ENCODE peak calls at places on chromosome 11, in four cellular contexts. One of them, this sample, is unnamed.

GRCh38 chr11:126140932-126141291 is 70.5 kb downstream of the RPUSD4 start:
- DNase-seq in fibroblast of lung: peak; percentile 88
- DNase-seq in SJSA1: peak; percentile 16
- DNase-seq in mucosa of descending colon: peak; percentile 64
- DNase-seq in this sample: no peak

GRCh38 chr11:118923721-118924587 is 1.8 kb downstream of the BCL9L start:
- DNase-seq in fibroblast of lung: no peak
- DNase-seq in SJSA1: no peak
- DNase-seq in mucosa of descending colon: peak; percentile 47
- DNase-seq in this sample: no peak

GRCh38 chr11:83105167-83105566 is 33.5 kb upstream of the RAB30 start:
- DNase-seq in fibroblast of lung: no peak
- DNase-seq in SJSA1: no peak
- DNase-seq in mucosa of descending colon: no peak
- DNase-seq in this sample: no peak

GRCh38 chr11:28529540-28530410 is 421.6 kb downstream of the METTL15 start:
- DNase-seq in fibroblast of lung: peak; percentile 82
- DNase-seq in SJSA1: peak; percentile 62
- DNase-seq in mucosa of descending colon: peak; percentile 42
- DNase-seq in this sample: no peak

GRCh38 chr11:134942633-134943032 is 530.6 kb upstream of the B3GAT1 start:
- DNase-seq in fibroblast of lung: peak; percentile 60
- DNase-seq in SJSA1: no peak
- DNase-seq in mucosa of descending colon: no peak
- DNase-seq in this sample: no peak

GRCh38 chr11:9250139-9250582 is 15.0 kb downstream of the DENND5A start:
- DNase-seq in fibroblast of lung: no peak
- DNase-seq in SJSA1: peak; percentile 24
- DNase-seq in mucosa of descending colon: no peak
- DNase-seq in this sample: no peak

GRCh38 chr11:66070604-66071325 is 693 bp downstream of the PACS1 start:
- DNase-seq in fibroblast of lung: peak; percentile 27
- DNase-seq in SJSA1: peak; percentile 50
- DNase-seq in mucosa of descending colon: peak; percentile 39
- DNase-seq in this sample: peak; percentile 90

GRCh38 chr11:125164422-125165110 is at the start of gene PKNOX2:
- DNase-seq in fibroblast of lung: peak; percentile 84
- DNase-seq in SJSA1: peak; percentile 9
- DNase-seq in mucosa of descending colon: peak; percentile 58
- DNase-seq in this sample: peak; percentile 94

GRCh38 chr11:134485316-134485715 is 73.3 kb upstream of the B3GAT1 start:
- DNase-seq in fibroblast of lung: no peak
- DNase-seq in SJSA1: no peak
- DNase-seq in mucosa of descending colon: no peak
- DNase-seq in this sample: no peak

GRCh38 chr11:117819096-117820040 is 5.2 kb downstream of the FXYD2 start:
- DNase-seq in fibroblast of lung: peak; percentile 84
- DNase-seq in SJSA1: no peak
- DNase-seq in mucosa of descending colon: peak; percentile 86
- DNase-seq in this sample: peak; percentile 75

GRCh38 chr11:102623998-102624397 is 1.1 kb downstream of the MMP20 start:
- DNase-seq in fibroblast of lung: no peak
- DNase-seq in SJSA1: no peak
- DNase-seq in mucosa of descending colon: no peak
- DNase-seq in this sample: no peak

GRCh38 chr11:102622258-102622657 is 2.9 kb downstream of the MMP20 start:
- DNase-seq in fibroblast of lung: no peak
- DNase-seq in SJSA1: no peak
- DNase-seq in mucosa of descending colon: no peak
- DNase-seq in this sample: no peak

GRCh38 chr11:102623128-102623527 is 2.0 kb downstream of the MMP20 start:
- DNase-seq in fibroblast of lung: no peak
- DNase-seq in SJSA1: no peak
- DNase-seq in mucosa of descending colon: no peak
- DNase-seq in this sample: no peak

GRCh38 chr11:102620179-102620578 is 5.0 kb downstream of the MMP20 start:
- DNase-seq in fibroblast of lung: no peak
- DNase-seq in SJSA1: no peak
- DNase-seq in mucosa of descending colon: no peak
- DNase-seq in this sample: no peak

GRCh38 chr11:102620858-102621561 is 4.1 kb downstream of the MMP20 start:
- DNase-seq in fibroblast of lung: peak; percentile 65
- DNase-seq in SJSA1: no peak
- DNase-seq in mucosa of descending colon: no peak
- DNase-seq in this sample: peak; percentile 56
- H3K4me1 ChIP-seq in fibroblast of lung: no peaks in the 10 kb centered on the region
- H3K4me1 ChIP-seq in SJSA1: peaks cover 4% of the 10 kb centered on the region
- H3K4me1 ChIP-seq in mucosa of descending colon: peaks cover 5% of the 10 kb centered on the region
- H3K4me1 ChIP-seq in this sample: no peaks in the 10 kb centered on the region

GRCh38 chr11:97389270-97389669 is 999.5 kb downstream of the JRKL start:
- DNase-seq in fibroblast of lung: no peak
- DNase-seq in SJSA1: no peak
- DNase-seq in mucosa of descending colon: no peak
- DNase-seq in this sample: no peak
- H3K9me3 ChIP-seq in fibroblast of lung: no peaks in the 10 kb centered on the region
- H3K9me3 ChIP-seq in SJSA1: no peaks in the 10 kb centered on the region
- H3K9me3 ChIP-seq in mucosa of descending colon: peaks cover 33% of the 10 kb centered on the region
- H3K9me3 ChIP-seq in this sample: no peaks in the 10 kb centered on the region

DNA sequence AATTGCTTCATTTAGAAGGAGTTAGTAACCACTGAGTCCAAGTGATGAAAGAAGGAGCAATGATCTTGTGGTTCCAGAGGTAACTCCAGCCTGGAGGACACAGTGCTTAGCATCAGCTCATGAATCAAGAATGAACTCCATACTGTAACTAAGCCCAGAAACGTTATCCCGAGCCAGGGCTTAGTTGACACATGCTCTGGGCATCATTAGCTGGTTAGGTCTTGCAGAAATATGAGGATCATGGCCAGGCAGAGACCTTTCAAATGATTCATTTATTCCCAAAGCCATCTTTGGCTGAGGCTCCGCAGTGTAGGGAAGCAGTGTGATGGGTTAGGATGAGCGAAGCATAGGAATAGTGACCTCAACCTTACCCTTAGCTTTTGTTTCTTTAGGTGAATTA is 277.4 kb downstream of the FAM76B start:
- DNase-seq in fibroblast of lung: peak; percentile 91
- DNase-seq in SJSA1: no peak
- DNase-seq in mucosa of descending colon: no peak
- DNase-seq in this sample: no peak
- H3K4me3 ChIP-seq in fibroblast of lung: no peak overlapping the region
- H3K4me3 ChIP-seq in SJSA1: no peak overlapping the region
- H3K4me3 ChIP-seq in mucosa of descending colon: no peak overlapping the region
- H3K4me3 ChIP-seq in this sample: no peak overlapping the region

GRCh38 chr11:12170501-12170900 is 60.1 kb downstream of the MICAL2 start:
- DNase-seq in fibroblast of lung: no peak
- DNase-seq in SJSA1: no peak
- DNase-seq in mucosa of descending colon: no peak
- DNase-seq in this sample: no peak
- H3K4me1 ChIP-seq in fibroblast of lung: peaks cover 22% of the 10 kb centered on the region
- H3K4me1 ChIP-seq in SJSA1: peaks cover 88% of the 10 kb centered on the region
- H3K4me1 ChIP-seq in mucosa of descending colon: peaks cover 46% of the 10 kb centered on the region
- H3K4me1 ChIP-seq in this sample: peaks cover 11% of the 10 kb centered on the region

DNA sequence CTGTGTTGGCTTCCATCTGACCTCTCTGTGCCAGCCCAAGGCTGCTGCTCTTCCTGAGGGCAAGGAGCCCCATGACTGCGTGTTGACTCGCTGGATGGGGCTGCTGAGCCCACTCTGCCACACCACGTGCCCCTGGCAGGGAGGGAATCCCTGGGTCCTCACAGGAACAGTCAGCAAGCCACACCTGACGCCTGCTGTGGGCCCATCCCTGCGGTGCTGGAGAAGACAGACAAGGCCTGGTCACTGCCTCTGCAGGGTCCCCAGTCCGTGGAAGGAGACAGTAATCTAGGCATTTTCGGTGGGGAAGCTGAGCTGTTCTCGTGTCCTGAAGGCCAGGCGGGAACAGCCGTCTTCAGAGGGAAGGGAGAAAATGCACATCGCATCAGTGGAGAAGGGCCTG is 10.6 kb upstream of the PPP6R3 start:
- DNase-seq in fibroblast of lung: no peak
- DNase-seq in SJSA1: no peak
- DNase-seq in mucosa of descending colon: no peak
- DNase-seq in this sample: no peak
- H3K9me3 ChIP-seq in fibroblast of lung: no peaks in the 10 kb centered on the region
- H3K9me3 ChIP-seq in SJSA1: no peaks in the 10 kb centered on the region
- H3K9me3 ChIP-seq in mucosa of descending colon: no peaks in the 10 kb centered on the region
- H3K9me3 ChIP-seq in this sample: no peaks in the 10 kb centered on the region

GRCh38 chr11:47268448-47269001 is 1.4 kb upstream of the MADD start:
- DNase-seq in fibroblast of lung: no peak
- DNase-seq in SJSA1: no peak
- DNase-seq in mucosa of descending colon: no peak
- DNase-seq in this sample: no peak
- H3K4me3 ChIP-seq in fibroblast of lung: no peak overlapping the region
- H3K4me3 ChIP-seq in SJSA1: no peak overlapping the region
- H3K4me3 ChIP-seq in mucosa of descending colon: no peak overlapping the region
- H3K4me3 ChIP-seq in this sample: peak overlapping the region; percentile 81

DNA sequence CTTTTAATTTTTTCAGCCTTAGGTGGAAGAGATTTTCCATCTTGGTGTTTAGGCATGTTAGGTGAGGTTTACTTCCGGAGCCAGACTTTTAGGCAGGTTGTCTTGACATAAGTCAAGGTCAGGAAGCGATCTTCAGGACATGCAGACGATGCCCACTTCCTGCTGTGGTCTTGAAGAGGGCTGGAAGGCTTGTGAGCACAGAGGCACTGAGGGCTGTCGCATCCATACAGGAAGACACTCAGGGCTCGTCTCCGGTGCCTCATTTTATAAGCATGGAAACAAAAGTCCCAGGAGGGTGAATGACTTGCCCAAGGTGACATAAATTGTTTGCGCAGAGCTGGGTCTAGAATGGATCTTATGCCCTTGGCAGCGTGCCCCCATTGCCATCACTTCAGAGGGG is 30.8 kb downstream of the MARK2 start:
- DNase-seq in fibroblast of lung: no peak
- DNase-seq in SJSA1: no peak
- DNase-seq in mucosa of descending colon: no peak
- DNase-seq in this sample: no peak
- H3K4me1 ChIP-seq in fibroblast of lung: peaks cover 17% of the 10 kb centered on the region
- H3K4me1 ChIP-seq in SJSA1: peaks cover 5% of the 10 kb centered on the region
- H3K4me1 ChIP-seq in mucosa of descending colon: peaks cover 80% of the 10 kb centered on the region
- H3K4me1 ChIP-seq in this sample: peaks cover 24% of the 10 kb centered on the region

DNA sequence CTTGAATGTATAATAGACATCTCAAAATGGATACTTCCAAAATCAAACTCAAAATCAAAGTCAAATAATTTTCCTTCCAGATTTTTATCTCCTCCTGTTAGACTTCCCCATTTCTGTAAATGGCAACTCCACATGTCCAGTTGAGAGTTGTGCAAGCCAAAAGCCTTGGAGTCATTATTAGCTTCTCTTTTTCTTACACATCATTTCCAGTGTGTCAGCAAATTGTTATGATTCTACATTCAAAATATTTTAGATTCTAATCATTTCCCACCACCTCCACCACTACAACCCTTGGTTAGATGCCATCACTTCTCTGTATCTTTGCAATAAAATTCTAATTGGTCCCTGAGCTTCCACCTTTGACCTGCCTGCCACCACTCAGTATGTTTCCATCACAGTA is 155.7 kb downstream of the CNTN5 start:
- DNase-seq in fibroblast of lung: no peak
- DNase-seq in SJSA1: no peak
- DNase-seq in mucosa of descending colon: no peak
- DNase-seq in this sample: no peak
- H3K9me3 ChIP-seq in fibroblast of lung: no peaks in the 10 kb centered on the region
- H3K9me3 ChIP-seq in SJSA1: no peaks in the 10 kb centered on the region
- H3K9me3 ChIP-seq in mucosa of descending colon: peaks cover 6% of the 10 kb centered on the region
- H3K9me3 ChIP-seq in this sample: no peaks in the 10 kb centered on the region